ENCODE peak calls at places on chromosomes 11 and 22, in seven cellular contexts. U, X, A, J, L, G and K are unnamed samples.

GRCh38 chr22:22940961-22941605 is 53.5 kb downstream of the IGLL5 start:
- DNase-seq in G (no peak), X (no peak), J (no peak), U (no peak), L (no peak), A (no peak), K (no peak)

GRCh38 chr11:6604081-6604626 is 580 bp downstream of the ILK start:
- DNase-seq in A (peak), J (no peak), G (peak), L (no peak), X (peak), U (peak), K (peak)

GRCh38 chr11:69704508-69705245 is 855 bp upstream of the FGF19 start:
- DNase-seq in L (no peak), A (no peak), G (peak), U (peak), J (no peak), X (peak), K (no peak)

GRCh38 chr11:22733433-22733832 is 67.0 kb downstream of the GAS2 start:
- DNase-seq in X (no peak), A (no peak), L (no peak), G (no peak), J (no peak), U (no peak), K (no peak)

GRCh38 chr11:12220305-12220704 is 109.9 kb downstream of the MICAL2 start:
- DNase-seq in A (no peak), G (no peak), X (no peak), U (no peak), J (no peak), L (peak), K (no peak)

GRCh38 chr11:117919326-117920275 is 9.6 kb downstream of the TMPRSS13 start:
- DNase-seq in U (no peak), G (no peak), A (no peak), X (no peak), L (no peak), J (no peak), K (no peak)

GRCh38 chr11:27934830-27935145 is 173.2 kb downstream of the KIF18A start:
- DNase-seq in G (peak), A (no peak), X (peak), U (no peak), L (no peak), J (no peak), K (no peak)

GRCh38 chr11:65782816-65783228 is 2.0 kb upstream of the AP5B1 start:
- DNase-seq in L (no peak), U (no peak), G (no peak), X (no peak), A (no peak), J (no peak), K (peak)

GRCh38 chr11:105673089-105673488 is 63.2 kb downstream of the GRIA4 start:
- DNase-seq in G (peak), U (peak), J (peak), X (no peak), L (no peak), A (no peak), K (peak)

GRCh38 chr11:96037267-96037990 is 113.5 kb upstream of the MTMR2 start:
- DNase-seq in G (peak), J (no peak), U (no peak), A (no peak), L (no peak), X (peak), K (no peak)

GRCh38 chr11:9943346-9944110 is 279.7 kb downstream of the SWAP70 start:
- DNase-seq in J (no peak), U (no peak), L (no peak), A (no peak), G (no peak), X (peak), K (no peak)

GRCh38 chr11:11261629-11262028 is 91.4 kb downstream of the CSNK2A3 start:
- DNase-seq in L (no peak), J (no peak), A (no peak), X (no peak), U (no peak), G (no peak), K (no peak)

GRCh38 chr11:76793834-76794291 is 10.7 kb downstream of the TSKU start:
- DNase-seq in U (no peak), X (peak), A (no peak), L (no peak), G (no peak), J (no peak), K (no peak)

GRCh38 chr22:30424471-30425326 is 869 bp upstream of the MTFP1 start:
- DNase-seq in U (no peak), L (no peak), J (no peak), X (no peak), A (no peak), G (peak), K (peak)

GRCh38 chr11:36091256-36091811 is 147.5 kb downstream of the LDLRAD3 start:
- DNase-seq in A (no peak), G (no peak), L (no peak), U (no peak), X (peak), J (no peak), K (no peak)

GRCh38 chr11:26996056-26996455 is 2.1 kb downstream of the FIBIN start:
- DNase-seq in J (no peak), G (no peak), A (no peak), U (no peak), L (no peak), X (no peak), K (no peak)

GRCh38 chr11:84289381-84289906 is 1003.3 kb upstream of the CCDC90B start:
- DNase-seq in U (no peak), G (no peak), J (no peak), X (no peak), L (no peak), A (no peak), K (no peak)

GRCh38 chr11:14361951-14362350 is 3.0 kb upstream of the RRAS2 start:
- DNase-seq in L (no peak), A (no peak), X (no peak), J (no peak), U (no peak), G (no peak), K (no peak)